ENCODE peak calls at places on chromosomes 4 and X, in five cellular contexts. N is HCT116, C is HepG2, J is K562, M is H1. D is an unnamed sample.

GRCh38 chr4:145731026-145731425 is 51.1 kb downstream of the C4orf51 start:
- DNase-seq in C (peak), J (no peak), N (no peak), M (no peak), D (no peak)

GRCh38 chr4:141102367-141102766 is 30.9 kb downstream of the RNF150 start:
- DNase-seq in M (no peak), N (no peak), J (no peak), C (no peak), D (peak)

GRCh38 chr4:75995727-75996126 is 5.0 kb upstream of the SDAD1 start:
- DNase-seq in N (peak), J (peak), C (peak), M (no peak), D (peak)

GRCh38 chrX:107154787-107155620 is 36.4 kb upstream of the RBM41 start:
- DNase-seq in C (peak), M (peak), J (peak), N (no peak), D (no peak)

GRCh38 chr4:26509681-26510333 is 19.5 kb upstream of the CCKAR start:
- DNase-seq in J (no peak), N (no peak), M (peak), C (no peak), D (no peak)

GRCh38 chr4:76641351-76641750 is 206.3 kb downstream of the SHROOM3 start:
- DNase-seq in J (no peak), C (no peak), M (no peak), N (no peak), D (no peak)

GRCh38 chr4:46445689-46446339 is 55.9 kb upstream of the GABRA2 start:
- DNase-seq in N (no peak), C (peak), M (no peak), J (no peak), D (no peak)

GRCh38 chr4:136750898-136751297 is 781.4 kb downstream of the PCDH18 start:
- DNase-seq in M (no peak), N (no peak), C (peak), J (no peak), D (no peak)

GRCh38 chrX:41265615-41266014 is 68.3 kb upstream of the DDX3X start:
- DNase-seq in C (no peak), N (no peak), M (no peak), J (peak), D (no peak)

GRCh38 chrX:119015407-119016242 is 41.2 kb downstream of the LONRF3 start:
- DNase-seq in J (peak), N (peak), M (no peak), C (no peak), D (peak)

GRCh38 chr4:89312066-89312465 is 4.5 kb upstream of the GPRIN3 start:
- DNase-seq in J (no peak), M (no peak), N (no peak), C (no peak), D (no peak)

GRCh38 chr4:133869486-133869885 is 332.1 kb downstream of the PABPC4L start:
- DNase-seq in N (no peak), M (no peak), J (no peak), C (no peak), D (no peak)

GRCh38 chr4:104465201-104465600 is 29.5 kb downstream of the CXXC4 start:
- DNase-seq in N (no peak), J (no peak), M (no peak), C (no peak), D (no peak)

GRCh38 chr4:164441131-164441530 is 312.8 kb upstream of the SMIM31 start:
- DNase-seq in J (no peak), N (no peak), M (no peak), C (no peak), D (no peak)

GRCh38 chr4:58357947-58358346 is 1247.8 kb upstream of the IGFBP7 start:
- DNase-seq in N (no peak), C (no peak), M (no peak), J (no peak), D (no peak)

GRCh38 chr4:144674711-144675110 is 28.8 kb downstream of the HHIP start:
- DNase-seq in N (no peak), C (no peak), J (no peak), M (no peak), D (no peak)

GRCh38 chrX:22526339-22526738 is 253.6 kb downstream of the CBLL2 start:
- DNase-seq in M (no peak), C (no peak), N (peak), J (no peak), D (no peak)

GRCh38 chrX:55710701-55711100 is 6.8 kb upstream of the RRAGB start:
- DNase-seq in M (no peak), N (no peak), C (no peak), J (no peak), D (no peak)

GRCh38 chr4:15665738-15666365 is 10.7 kb upstream of the FBXL5 start:
- DNase-seq in M (no peak), N (peak), C (no peak), J (no peak), D (no peak)

GRCh38 chr4:25817059-25817681 is 45.6 kb downstream of the SEL1L3 start:
- DNase-seq in N (no peak), J (no peak), C (no peak), M (no peak), D (no peak)

GRCh38 chr4:121464854-121465253 is 84.0 kb upstream of the QRFPR start:
- DNase-seq in C (no peak), M (no peak), J (no peak), N (no peak), D (no peak)

GRCh38 chrX:102558607-102559006 is 40.7 kb upstream of the ARMCX5 start:
- DNase-seq in C (no peak), N (no peak), J (no peak), M (no peak), D (no peak)

GRCh38 chrX:74133156-74133796 is 170.7 kb upstream of the ZCCHC13 start:
- DNase-seq in N (peak), J (peak), C (peak), M (no peak), D (peak)

GRCh38 chr4:7293703-7294102 is 101.4 kb downstream of the SORCS2 start:
- DNase-seq in M (no peak), C (no peak), J (no peak), N (no peak), D (no peak)

GRCh38 chr4:7294176-7294756 is 101.9 kb downstream of the SORCS2 start:
- DNase-seq in C (no peak), N (no peak), J (no peak), M (no peak), D (no peak)

GRCh38 chr4:7288751-7289523 is 96.6 kb downstream of the SORCS2 start:
- DNase-seq in C (no peak), J (no peak), M (no peak), N (no peak), D (no peak)

GRCh38 chr4:7289619-7290018 is 97.3 kb downstream of the SORCS2 start:
- DNase-seq in C (no peak), N (no peak), J (no peak), M (no peak), D (no peak)

GRCh38 chr4:7291372-7292135 is 99.2 kb downstream of the SORCS2 start:
- DNase-seq in N (no peak), C (no peak), J (no peak), M (no peak), D (peak)
- TF ChIP-seq JUND in N (no peak), C (no peak), J (no peak), M (no peak), D (no peak)

DNA sequence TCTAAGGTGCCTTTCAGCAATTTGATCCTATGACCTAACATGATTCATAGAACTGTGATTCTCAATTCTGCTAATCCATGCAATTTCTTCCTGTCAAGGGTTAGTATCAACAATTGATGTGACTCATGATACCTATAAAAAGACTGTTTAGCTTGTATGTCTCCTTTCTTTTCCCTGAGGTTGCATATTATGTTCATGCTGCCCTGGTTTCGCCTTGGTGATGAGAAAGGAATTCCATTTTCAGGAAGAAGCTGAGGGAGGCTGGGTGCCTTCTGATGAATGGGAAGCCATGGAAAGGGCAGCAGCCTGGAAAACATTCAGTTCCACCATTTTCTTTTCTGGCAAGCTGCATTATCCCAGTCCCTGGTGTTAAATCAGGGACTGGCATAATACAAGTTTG is 976.5 kb downstream of the RPA4 start:
- DNase-seq in M (no peak), J (no peak), C (no peak), N (no peak), D (no peak)
- TF ChIP-seq JUND in M (no peak), J (no peak), C (no peak), N (no peak), D (no peak)

DNA sequence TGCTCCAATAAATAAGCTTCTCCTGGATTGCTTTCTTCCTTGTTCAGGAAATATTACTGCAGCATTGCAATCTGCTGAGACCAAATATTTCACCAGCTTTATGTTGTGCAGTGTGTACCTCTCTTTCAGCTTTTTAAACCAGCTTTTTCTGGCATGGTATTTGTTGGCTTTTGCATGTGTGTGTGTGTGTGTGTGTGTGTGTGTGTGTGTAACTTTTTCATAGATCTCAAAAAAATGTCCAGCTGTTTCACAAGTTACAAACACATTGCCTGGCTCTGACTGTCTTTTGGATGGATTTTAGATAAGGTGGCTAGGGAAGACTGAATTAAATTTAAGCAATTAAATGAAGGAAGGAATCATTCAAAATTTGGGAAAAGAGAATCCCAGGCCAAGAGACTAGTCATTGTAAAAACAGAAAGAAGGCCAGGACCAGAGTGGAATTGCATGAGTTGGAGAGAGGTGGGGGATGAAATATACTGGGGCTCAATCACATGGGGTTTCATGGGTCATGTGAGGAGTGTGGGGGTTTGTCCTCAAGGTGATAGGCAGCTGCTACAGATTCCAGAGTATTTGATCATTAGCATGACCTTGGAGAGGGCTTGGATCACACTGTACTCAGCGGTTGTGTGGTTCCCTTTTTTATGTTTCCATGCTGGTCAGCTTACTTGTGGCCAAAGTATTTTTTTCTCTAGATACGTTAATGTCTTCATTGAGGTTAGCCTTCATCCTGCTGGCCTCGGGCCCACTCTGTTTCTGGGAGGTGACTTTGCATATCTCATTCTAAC is 357.7 kb upstream of the BOD1L1 start:
- DNase-seq in C (no peak), N (no peak), J (no peak), M (no peak), D (no peak)
- TF ChIP-seq JUND in C (no peak), N (no peak), J (no peak), M (no peak), D (no peak)

DNA sequence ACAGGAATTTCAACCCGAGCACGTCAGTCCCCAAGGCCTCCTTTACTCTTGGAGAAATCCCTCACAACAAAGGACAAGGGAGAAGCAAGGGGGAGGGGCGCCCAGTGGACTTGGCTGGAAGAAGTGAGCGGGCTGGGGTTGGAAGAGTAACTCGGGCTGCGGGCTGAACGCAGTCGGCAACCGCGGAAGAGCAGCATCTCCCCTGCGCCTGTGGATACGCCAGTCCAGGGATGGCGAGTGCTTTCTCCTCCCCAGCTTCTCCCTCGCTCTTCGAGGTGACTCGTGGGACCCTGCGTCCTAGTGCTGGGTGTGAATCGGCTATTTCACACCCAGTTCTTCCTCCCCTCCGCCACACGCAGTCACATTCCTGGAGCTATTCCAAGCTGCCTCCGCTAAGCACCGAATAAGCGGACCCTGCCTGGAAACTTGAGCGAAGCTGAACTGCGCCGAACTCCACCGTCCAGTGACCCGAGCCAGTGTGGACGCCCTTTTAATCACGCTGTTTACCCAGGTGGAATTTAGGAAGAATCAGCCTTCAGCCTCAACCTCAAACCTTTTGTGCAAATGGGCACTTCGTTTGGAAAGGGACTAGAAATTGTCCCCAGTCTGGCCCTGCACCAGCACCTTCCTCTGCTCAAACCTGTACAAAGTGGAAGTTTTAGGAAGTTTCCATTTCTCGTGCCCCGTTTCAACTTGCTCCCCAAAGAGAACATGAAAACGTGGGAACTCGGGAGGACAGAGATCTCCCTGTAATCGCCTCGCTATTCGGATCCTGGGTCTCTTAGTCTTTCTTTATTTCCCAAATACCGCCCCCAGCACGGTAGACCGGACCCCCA is 64.3 kb upstream of the WDR17 start:
- DNase-seq in J (no peak), N (peak), C (no peak), M (peak), D (no peak)
- TF ChIP-seq JUND in J (no peak), N (no peak), C (no peak), M (no peak), D (no peak)

GRCh38 chr4:69639542-69639941 is at the start of gene UGT2A2:
- DNase-seq in J (no peak), M (no peak), N (no peak), C (no peak), D (no peak)

GRCh38 chr4:69642961-69643360 is 3.5 kb upstream of the UGT2A2 start:
- DNase-seq in N (no peak), C (no peak), M (no peak), J (no peak), D (no peak)

GRCh38 chr4:69640289-69640688 is 847 bp upstream of the UGT2A2 start:
- DNase-seq in N (no peak), C (no peak), M (no peak), J (no peak), D (no peak)
- TF ChIP-seq JUND in N (no peak), C (no peak), M (no peak), J (no peak), D (no peak)

GRCh38 chr4:55469979-55470378 is 74.2 kb downstream of the TMEM165 start:
- DNase-seq in C (no peak), J (no peak), M (no peak), N (no peak), D (no peak)

DNA sequence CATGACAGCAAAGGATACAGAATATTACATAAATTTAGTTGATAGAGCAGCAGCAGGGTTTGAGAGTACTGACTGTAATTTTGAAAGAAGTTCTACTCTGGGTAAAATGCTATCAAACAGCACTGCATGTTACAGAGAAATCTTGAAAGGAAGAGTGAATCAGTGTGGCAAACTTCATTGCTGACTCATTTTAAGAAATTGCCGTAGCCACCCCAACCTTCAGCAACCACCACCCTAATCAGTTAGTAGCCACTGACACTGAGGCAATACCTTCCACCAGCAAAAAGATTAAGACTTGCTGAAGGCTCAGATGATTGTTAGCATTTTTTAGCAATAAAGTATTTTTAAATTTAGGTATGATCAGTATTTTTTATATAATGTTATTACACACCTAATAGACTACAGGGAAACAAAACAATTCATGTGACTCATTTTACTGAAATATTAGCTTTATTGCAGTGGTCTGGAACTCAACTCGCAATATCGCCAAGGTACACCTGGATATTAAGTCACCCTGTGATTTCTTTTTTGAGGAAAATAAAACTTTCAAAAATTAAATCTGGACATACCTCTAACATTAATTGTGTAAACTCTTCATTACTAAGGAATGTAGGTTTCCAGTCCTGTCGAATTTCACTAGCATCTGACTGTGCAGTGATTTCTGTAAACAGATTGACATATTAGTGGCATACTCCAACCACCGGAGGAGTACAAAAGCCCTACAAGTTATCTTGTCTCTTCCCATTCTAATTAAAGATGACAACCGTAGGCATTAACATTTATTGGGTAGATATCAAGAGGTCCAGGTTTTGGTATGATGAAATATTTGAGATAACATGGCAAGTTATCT is 71.1 kb downstream of the CLOCK start:
- DNase-seq in C (no peak), J (no peak), M (no peak), N (no peak), D (no peak)
- TF ChIP-seq JUND in C (no peak), J (no peak), M (no peak), N (no peak), D (no peak)

DNA sequence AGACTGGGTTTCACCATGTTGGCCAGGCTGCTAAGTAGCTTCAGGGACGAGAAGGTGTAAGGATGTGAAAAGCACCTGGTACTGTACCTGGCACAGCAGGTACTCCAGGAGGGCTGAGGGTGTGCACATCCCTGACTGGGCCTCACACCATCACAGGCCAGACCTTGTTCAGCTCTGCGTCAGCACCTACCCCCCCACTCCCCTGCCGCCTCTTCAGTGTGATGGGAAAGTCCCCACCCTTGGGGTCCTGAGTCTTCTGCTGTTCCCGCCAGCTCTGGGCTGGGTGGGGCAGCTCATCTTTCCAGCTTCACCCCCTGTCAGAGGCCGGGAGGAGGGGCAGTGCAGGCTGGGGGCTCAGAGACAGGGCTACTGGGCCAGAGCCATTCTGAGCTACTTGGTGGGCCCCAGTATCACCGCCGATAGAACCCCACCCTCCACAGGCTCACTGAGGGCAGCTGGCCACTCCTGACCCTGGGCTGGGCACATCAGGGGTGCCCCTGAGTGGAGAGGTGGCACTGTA is 6.7 kb upstream of the SH3BP2 start:
- DNase-seq in C (no peak), M (no peak), J (no peak), N (no peak), D (no peak)
- TF ChIP-seq JUND in C (no peak), M (no peak), J (no peak), N (no peak), D (no peak)

D was measured in T47D.